ENCODE peak calls at places on chromosomes 7 and 10, in eight cellular contexts. One of them, this sample, is unnamed.

GRCh38 chr10:63583909-63584747 is 62.9 kb downstream of the REEP3 start:
- DNase-seq in nephron progenitor cell: no peak
- DNase-seq in mammary epithelial cell: no peak
- DNase-seq in astrocyte of the spinal cord: no peak
- DNase-seq in GM23338: no peak
- DNase-seq in esophagus squamous epithelium: no peak
- DNase-seq in HL-60: no peak
- DNase-seq in BE2C: no peak
- DNase-seq in this sample: no peak

GRCh38 chr10:78759448-78760120 is 309.2 kb upstream of the ZMIZ1 start:
- DNase-seq in nephron progenitor cell: no peak
- DNase-seq in mammary epithelial cell: no peak
- DNase-seq in astrocyte of the spinal cord: no peak
- DNase-seq in GM23338: no peak
- DNase-seq in esophagus squamous epithelium: no peak
- DNase-seq in HL-60: no peak
- DNase-seq in BE2C: no peak
- DNase-seq in this sample: no peak

GRCh38 chr7:45240187-45240776 is 82.7 kb downstream of the RAMP3 start:
- DNase-seq in nephron progenitor cell: no peak
- DNase-seq in mammary epithelial cell: no peak
- DNase-seq in astrocyte of the spinal cord: no peak
- DNase-seq in GM23338: no peak
- DNase-seq in esophagus squamous epithelium: no peak
- DNase-seq in HL-60: no peak
- DNase-seq in BE2C: no peak
- DNase-seq in this sample: no peak

GRCh38 chr10:101080933-101081546 is 19.3 kb downstream of the KAZALD1 start:
- DNase-seq in nephron progenitor cell: peak; percentile 76
- DNase-seq in mammary epithelial cell: no peak
- DNase-seq in astrocyte of the spinal cord: no peak
- DNase-seq in GM23338: peak; percentile 84
- DNase-seq in esophagus squamous epithelium: no peak
- DNase-seq in HL-60: no peak
- DNase-seq in BE2C: no peak
- DNase-seq in this sample: peak; percentile 47

GRCh38 chr7:155762639-155763038 is 49.6 kb downstream of the SHH start:
- DNase-seq in nephron progenitor cell: no peak
- DNase-seq in mammary epithelial cell: no peak
- DNase-seq in astrocyte of the spinal cord: no peak
- DNase-seq in GM23338: no peak
- DNase-seq in esophagus squamous epithelium: no peak
- DNase-seq in HL-60: no peak
- DNase-seq in BE2C: no peak
- DNase-seq in this sample: no peak

GRCh38 chr10:121661451-121661851 is 63.2 kb upstream of the FGFR2 start:
- DNase-seq in nephron progenitor cell: no peak
- DNase-seq in mammary epithelial cell: no peak
- DNase-seq in astrocyte of the spinal cord: no peak
- DNase-seq in GM23338: no peak
- DNase-seq in esophagus squamous epithelium: no peak
- DNase-seq in HL-60: no peak
- DNase-seq in BE2C: no peak
- DNase-seq in this sample: no peak

GRCh38 chr10:75002351-75002725 is 109.1 kb upstream of the SAMD8 start:
- DNase-seq in nephron progenitor cell: no peak
- DNase-seq in mammary epithelial cell: no peak
- DNase-seq in astrocyte of the spinal cord: no peak
- DNase-seq in GM23338: no peak
- DNase-seq in esophagus squamous epithelium: no peak
- DNase-seq in HL-60: no peak
- DNase-seq in BE2C: no peak
- DNase-seq in this sample: no peak

GRCh38 chr10:45418859-45419672 is 45.0 kb downstream of the ALOX5 start:
- DNase-seq in nephron progenitor cell: peak; percentile 78
- DNase-seq in mammary epithelial cell: peak; percentile 4
- DNase-seq in astrocyte of the spinal cord: peak; percentile 10
- DNase-seq in GM23338: peak; percentile 79
- DNase-seq in esophagus squamous epithelium: no peak
- DNase-seq in HL-60: peak; percentile 64
- DNase-seq in BE2C: peak; percentile 63
- DNase-seq in this sample: peak; percentile 48

GRCh38 chr10:17428616-17429097 is 25.7 kb downstream of the ST8SIA6 start:
- DNase-seq in nephron progenitor cell: peak; percentile 14
- DNase-seq in mammary epithelial cell: no peak
- DNase-seq in astrocyte of the spinal cord: no peak
- DNase-seq in GM23338: peak; percentile 17
- DNase-seq in esophagus squamous epithelium: no peak
- DNase-seq in HL-60: no peak
- DNase-seq in BE2C: no peak
- DNase-seq in this sample: no peak

GRCh38 chr10:70756710-70757360 is 28.3 kb downstream of the TBATA start:
- DNase-seq in nephron progenitor cell: no peak
- DNase-seq in mammary epithelial cell: peak; percentile 15
- DNase-seq in astrocyte of the spinal cord: peak; percentile 21
- DNase-seq in GM23338: no peak
- DNase-seq in esophagus squamous epithelium: no peak
- DNase-seq in HL-60: no peak
- DNase-seq in BE2C: no peak
- DNase-seq in this sample: no peak

GRCh38 chr10:811379-811778 is 120.1 kb downstream of the LARP4B start:
- DNase-seq in nephron progenitor cell: no peak
- DNase-seq in mammary epithelial cell: no peak
- DNase-seq in astrocyte of the spinal cord: no peak
- DNase-seq in GM23338: no peak
- DNase-seq in esophagus squamous epithelium: no peak
- DNase-seq in HL-60: no peak
- DNase-seq in BE2C: no peak
- DNase-seq in this sample: no peak

GRCh38 chr10:811781-812180 is 119.7 kb downstream of the LARP4B start:
- DNase-seq in nephron progenitor cell: no peak
- DNase-seq in mammary epithelial cell: no peak
- DNase-seq in astrocyte of the spinal cord: no peak
- DNase-seq in GM23338: no peak
- DNase-seq in esophagus squamous epithelium: no peak
- DNase-seq in HL-60: no peak
- DNase-seq in BE2C: no peak
- DNase-seq in this sample: no peak

GRCh38 chr10:809671-810350 is 120.3 kb upstream of the DIP2C start:
- DNase-seq in nephron progenitor cell: no peak
- DNase-seq in mammary epithelial cell: no peak
- DNase-seq in astrocyte of the spinal cord: no peak
- DNase-seq in GM23338: no peak
- DNase-seq in esophagus squamous epithelium: no peak
- DNase-seq in HL-60: no peak
- DNase-seq in BE2C: no peak
- DNase-seq in this sample: no peak

GRCh38 chr10:812787-813186 is 118.7 kb downstream of the LARP4B start:
- DNase-seq in nephron progenitor cell: no peak
- DNase-seq in mammary epithelial cell: no peak
- DNase-seq in astrocyte of the spinal cord: no peak
- DNase-seq in GM23338: no peak
- DNase-seq in esophagus squamous epithelium: no peak
- DNase-seq in HL-60: no peak
- DNase-seq in BE2C: no peak
- DNase-seq in this sample: no peak

DNA sequence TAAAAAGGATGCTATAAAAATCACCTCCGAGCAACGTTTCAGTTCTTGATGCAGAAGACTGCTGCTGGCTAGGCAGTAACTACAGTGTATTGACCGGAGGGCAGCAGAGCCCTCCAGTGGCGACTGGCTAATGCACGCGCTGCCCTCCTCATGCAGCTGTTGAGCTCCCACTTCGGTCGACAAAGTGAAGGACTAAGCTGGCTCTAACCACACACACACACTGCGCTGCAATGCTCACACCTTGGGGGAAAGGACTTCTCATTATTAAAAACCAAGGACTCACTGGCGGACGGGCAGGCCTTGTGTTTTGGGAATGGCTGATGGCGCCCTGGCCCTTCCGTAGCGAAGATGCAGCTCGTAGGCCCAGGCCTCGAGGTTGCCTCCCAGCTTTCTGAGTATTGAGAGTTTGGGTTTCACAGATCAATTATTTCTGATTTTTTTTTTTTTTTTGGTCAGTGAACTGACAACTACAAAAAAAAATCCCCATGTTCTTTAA is 120.9 kb upstream of the DIP2C start:
- DNase-seq in nephron progenitor cell: no peak
- DNase-seq in mammary epithelial cell: no peak
- DNase-seq in astrocyte of the spinal cord: peak; percentile 20
- DNase-seq in GM23338: peak; percentile 70
- DNase-seq in esophagus squamous epithelium: no peak
- DNase-seq in HL-60: no peak
- DNase-seq in BE2C: peak; percentile 49
- DNase-seq in this sample: no peak
- TF ChIP-seq CTCF in nephron progenitor cell: no peak
- TF ChIP-seq CTCF in mammary epithelial cell: no peak
- TF ChIP-seq CTCF in astrocyte of the spinal cord: peak; percentile 46
- TF ChIP-seq CTCF in GM23338: peak; percentile 71
- TF ChIP-seq CTCF in esophagus squamous epithelium: no peak
- TF ChIP-seq CTCF in HL-60: no peak
- TF ChIP-seq CTCF in BE2C: peak; percentile 52
- TF ChIP-seq CTCF in this sample: peak; percentile 63

GRCh38 chr7:20218261-20218660 is 1.1 kb upstream of the MACC1 start:
- DNase-seq in nephron progenitor cell: no peak
- DNase-seq in mammary epithelial cell: peak; percentile 69
- DNase-seq in astrocyte of the spinal cord: no peak
- DNase-seq in GM23338: peak; percentile 30
- DNase-seq in esophagus squamous epithelium: no peak
- DNase-seq in HL-60: no peak
- DNase-seq in BE2C: no peak
- DNase-seq in this sample: no peak

GRCh38 chr7:20219446-20220292 is 2.5 kb upstream of the MACC1 start:
- DNase-seq in nephron progenitor cell: peak; percentile 7
- DNase-seq in mammary epithelial cell: peak; percentile 91
- DNase-seq in astrocyte of the spinal cord: peak; percentile 96
- DNase-seq in GM23338: peak; percentile 26
- DNase-seq in esophagus squamous epithelium: peak; percentile 48
- DNase-seq in HL-60: peak; percentile 97
- DNase-seq in BE2C: peak; percentile 63
- DNase-seq in this sample: peak; percentile 22

GRCh38 chr7:20216637-20217036 is 547 bp downstream of the MACC1 start:
- DNase-seq in nephron progenitor cell: no peak
- DNase-seq in mammary epithelial cell: no peak
- DNase-seq in astrocyte of the spinal cord: no peak
- DNase-seq in GM23338: no peak
- DNase-seq in esophagus squamous epithelium: no peak
- DNase-seq in HL-60: no peak
- DNase-seq in BE2C: no peak
- DNase-seq in this sample: no peak

GRCh38 chr7:20219062-20219445 is 1.9 kb upstream of the MACC1 start:
- DNase-seq in nephron progenitor cell: no peak
- DNase-seq in mammary epithelial cell: no peak
- DNase-seq in astrocyte of the spinal cord: no peak
- DNase-seq in GM23338: no peak
- DNase-seq in esophagus squamous epithelium: no peak
- DNase-seq in HL-60: no peak
- DNase-seq in BE2C: no peak
- DNase-seq in this sample: no peak

GRCh38 chr7:20217193-20217948 is at the start of gene MACC1:
- DNase-seq in nephron progenitor cell: no peak
- DNase-seq in mammary epithelial cell: peak; percentile 94
- DNase-seq in astrocyte of the spinal cord: no peak
- DNase-seq in GM23338: peak; percentile 97
- DNase-seq in esophagus squamous epithelium: peak; percentile 30
- DNase-seq in HL-60: no peak
- DNase-seq in BE2C: no peak
- DNase-seq in this sample: peak; percentile 30
- TF ChIP-seq CTCF in nephron progenitor cell: no peak
- TF ChIP-seq CTCF in mammary epithelial cell: peak; percentile 29
- TF ChIP-seq CTCF in astrocyte of the spinal cord: no peak
- TF ChIP-seq CTCF in GM23338: peak; percentile 67
- TF ChIP-seq CTCF in esophagus squamous epithelium: peak; percentile 42
- TF ChIP-seq CTCF in HL-60: no peak
- TF ChIP-seq CTCF in BE2C: peak; percentile 2
- TF ChIP-seq CTCF in this sample: peak; percentile 61

GRCh38 chr10:54133201-54133600 is 667.8 kb downstream of the PCDH15 start:
- DNase-seq in nephron progenitor cell: no peak
- DNase-seq in mammary epithelial cell: no peak
- DNase-seq in astrocyte of the spinal cord: no peak
- DNase-seq in GM23338: peak; percentile 36
- DNase-seq in esophagus squamous epithelium: no peak
- DNase-seq in HL-60: no peak
- DNase-seq in BE2C: no peak
- DNase-seq in this sample: no peak
- TF ChIP-seq CTCF in nephron progenitor cell: peak; percentile 29
- TF ChIP-seq CTCF in mammary epithelial cell: peak; percentile 18
- TF ChIP-seq CTCF in astrocyte of the spinal cord: peak; percentile 3
- TF ChIP-seq CTCF in GM23338: peak; percentile 49
- TF ChIP-seq CTCF in esophagus squamous epithelium: no peak
- TF ChIP-seq CTCF in HL-60: no peak
- TF ChIP-seq CTCF in BE2C: peak; percentile 58
- TF ChIP-seq CTCF in this sample: peak; percentile 50

GRCh38 chr7:28405662-28406061 is 6.7 kb upstream of the CREB5 start:
- DNase-seq in nephron progenitor cell: no peak
- DNase-seq in mammary epithelial cell: peak; percentile 97
- DNase-seq in astrocyte of the spinal cord: peak; percentile 82
- DNase-seq in GM23338: no peak
- DNase-seq in esophagus squamous epithelium: no peak
- DNase-seq in HL-60: no peak
- DNase-seq in BE2C: no peak
- DNase-seq in this sample: no peak
- TF ChIP-seq CTCF in nephron progenitor cell: no peak
- TF ChIP-seq CTCF in mammary epithelial cell: no peak
- TF ChIP-seq CTCF in astrocyte of the spinal cord: no peak
- TF ChIP-seq CTCF in GM23338: no peak
- TF ChIP-seq CTCF in esophagus squamous epithelium: no peak
- TF ChIP-seq CTCF in HL-60: no peak
- TF ChIP-seq CTCF in BE2C: no peak
- TF ChIP-seq CTCF in this sample: no peak

GRCh38 chr10:34223658-34224057 is 591.4 kb downstream of the PARD3 start:
- DNase-seq in nephron progenitor cell: no peak
- DNase-seq in mammary epithelial cell: no peak
- DNase-seq in astrocyte of the spinal cord: no peak
- DNase-seq in GM23338: no peak
- DNase-seq in esophagus squamous epithelium: no peak
- DNase-seq in HL-60: no peak
- DNase-seq in BE2C: no peak
- DNase-seq in this sample: no peak
- TF ChIP-seq CTCF in nephron progenitor cell: no peak
- TF ChIP-seq CTCF in mammary epithelial cell: no peak
- TF ChIP-seq CTCF in astrocyte of the spinal cord: no peak
- TF ChIP-seq CTCF in GM23338: peak; percentile 40
- TF ChIP-seq CTCF in esophagus squamous epithelium: no peak
- TF ChIP-seq CTCF in HL-60: no peak
- TF ChIP-seq CTCF in BE2C: peak; percentile 7
- TF ChIP-seq CTCF in this sample: no peak

GRCh38 chr7:113404245-113404644 is 285.9 kb upstream of the SMIM30 start:
- DNase-seq in nephron progenitor cell: peak; percentile 15
- DNase-seq in mammary epithelial cell: no peak
- DNase-seq in astrocyte of the spinal cord: no peak
- DNase-seq in GM23338: peak; percentile 76
- DNase-seq in esophagus squamous epithelium: no peak
- DNase-seq in HL-60: no peak
- DNase-seq in BE2C: no peak
- DNase-seq in this sample: no peak
- TF ChIP-seq CTCF in nephron progenitor cell: peak; percentile 34
- TF ChIP-seq CTCF in mammary epithelial cell: peak; percentile 22
- TF ChIP-seq CTCF in astrocyte of the spinal cord: peak; percentile 14
- TF ChIP-seq CTCF in GM23338: peak; percentile 80
- TF ChIP-seq CTCF in esophagus squamous epithelium: no peak
- TF ChIP-seq CTCF in HL-60: no peak
- TF ChIP-seq CTCF in BE2C: peak; percentile 21
- TF ChIP-seq CTCF in this sample: peak; percentile 25